ENCODE peak calls at places on chromosomes 5 and 9, in five cellular contexts. K is AG10803, M is cardiac fibroblast, P is AG09309, Z is H9. X is an unnamed sample.

GRCh38 chr9:111726949-111727348 is 65.5 kb downstream of the GNG10 start:
- DNase-seq in K (no peak), M (no peak), P (no peak), Z (no peak), X (no peak)

GRCh38 chr5:32499261-32499660 is 54.7 kb upstream of the ZFR start:
- DNase-seq in K (no peak), M (no peak), P (no peak), Z (no peak), X (no peak)

GRCh38 chr9:2657427-2657826 is 35.8 kb downstream of the VLDLR start:
- DNase-seq in K (no peak), M (no peak), P (no peak), Z (no peak), X (no peak)

GRCh38 chr5:140483055-140483454 is 64.4 kb upstream of the EIF4EBP3 start:
- DNase-seq in K (no peak), M (no peak), P (no peak), Z (no peak), X (no peak)

GRCh38 chr5:34894716-34895115 is 20.6 kb downstream of the RAD1 start:
- DNase-seq in K (no peak), M (no peak), P (no peak), Z (no peak), X (no peak)

GRCh38 chr9:132015866-132016265 is 63.8 kb downstream of the MED27 start:
- DNase-seq in K (no peak), M (no peak), P (no peak), Z (no peak), X (no peak)

GRCh38 chr5:87686975-87687374 is 274.2 kb upstream of the CCNH start:
- DNase-seq in K (no peak), M (no peak), P (no peak), Z (no peak), X (no peak)

GRCh38 chr5:159552751-159553150 is 222.5 kb upstream of the IL12B start:
- DNase-seq in K (peak; percentile 49), M (peak; percentile 52), P (peak; percentile 35), Z (no peak), X (no peak)

GRCh38 chr5:170095687-170096086 is 10.0 kb upstream of the FOXI1 start:
- DNase-seq in K (peak; percentile 10), M (no peak), P (no peak), Z (no peak), X (no peak)

GRCh38 chr9:89710689-89711088 is 105.9 kb downstream of the GADD45G start:
- DNase-seq in K (no peak), M (peak; percentile 0), P (no peak), Z (no peak), X (no peak)

GRCh38 chr9:129836342-129837007 is 1.2 kb downstream of the USP20 start:
- DNase-seq in K (no peak), M (no peak), P (no peak), Z (no peak), X (peak; percentile 16)

GRCh38 chr9:132637351-132637750 is 32.4 kb downstream of the DDX31 start:
- DNase-seq in K (no peak), M (no peak), P (no peak), Z (no peak), X (no peak)

GRCh38 chr9:81455417-81455816 is 233.9 kb downstream of the TLE1 start:
- DNase-seq in K (peak; percentile 5), M (no peak), P (no peak), Z (no peak), X (no peak)

GRCh38 chr9:28093141-28093540 is 519.9 kb upstream of the C9orf72 start:
- DNase-seq in K (no peak), M (no peak), P (no peak), Z (no peak), X (no peak)

GRCh38 chr9:96048116-96048953 is 172.8 kb downstream of the ERCC6L2 start:
- DNase-seq in K (no peak), M (peak; percentile 25), P (no peak), Z (peak; percentile 44), X (no peak)

GRCh38 chr5:60568646-60569045 is 131.3 kb downstream of the DEPDC1B start:
- DNase-seq in K (no peak), M (no peak), P (no peak), Z (no peak), X (no peak)

GRCh38 chr5:178817506-178817905 is 42.2 kb upstream of the ZNF354B start:
- DNase-seq in K (no peak), M (no peak), P (no peak), Z (no peak), X (no peak)

GRCh38 chr5:178820001-178820400 is 39.8 kb upstream of the ZNF354B start:
- DNase-seq in K (no peak), M (no peak), P (no peak), Z (no peak), X (no peak)

GRCh38 chr5:178818094-178818493 is 41.7 kb upstream of the ZNF354B start:
- DNase-seq in K (no peak), M (no peak), P (no peak), Z (no peak), X (no peak)
- TF ChIP-seq CTCF in K (no peak), M (no peak), P (no peak), Z (peak; percentile 13), X (no peak)

GRCh38 chr5:176648467-176649194 is 1.3 kb downstream of the TSPAN17 start:
- DNase-seq in K (no peak), M (no peak), P (no peak), Z (no peak), X (no peak)

GRCh38 chr5:176647870-176648466 is 684 bp downstream of the TSPAN17 start:
- DNase-seq in K (no peak), M (no peak), P (no peak), Z (no peak), X (no peak)

GRCh38 chr5:176646707-176647029 is 616 bp upstream of the TSPAN17 start:
- DNase-seq in K (no peak), M (no peak), P (no peak), Z (no peak), X (no peak)

GRCh38 chr5:176646049-176646706 is 1.1 kb upstream of the TSPAN17 start:
- DNase-seq in K (no peak), M (no peak), P (no peak), Z (no peak), X (no peak)

DNA sequence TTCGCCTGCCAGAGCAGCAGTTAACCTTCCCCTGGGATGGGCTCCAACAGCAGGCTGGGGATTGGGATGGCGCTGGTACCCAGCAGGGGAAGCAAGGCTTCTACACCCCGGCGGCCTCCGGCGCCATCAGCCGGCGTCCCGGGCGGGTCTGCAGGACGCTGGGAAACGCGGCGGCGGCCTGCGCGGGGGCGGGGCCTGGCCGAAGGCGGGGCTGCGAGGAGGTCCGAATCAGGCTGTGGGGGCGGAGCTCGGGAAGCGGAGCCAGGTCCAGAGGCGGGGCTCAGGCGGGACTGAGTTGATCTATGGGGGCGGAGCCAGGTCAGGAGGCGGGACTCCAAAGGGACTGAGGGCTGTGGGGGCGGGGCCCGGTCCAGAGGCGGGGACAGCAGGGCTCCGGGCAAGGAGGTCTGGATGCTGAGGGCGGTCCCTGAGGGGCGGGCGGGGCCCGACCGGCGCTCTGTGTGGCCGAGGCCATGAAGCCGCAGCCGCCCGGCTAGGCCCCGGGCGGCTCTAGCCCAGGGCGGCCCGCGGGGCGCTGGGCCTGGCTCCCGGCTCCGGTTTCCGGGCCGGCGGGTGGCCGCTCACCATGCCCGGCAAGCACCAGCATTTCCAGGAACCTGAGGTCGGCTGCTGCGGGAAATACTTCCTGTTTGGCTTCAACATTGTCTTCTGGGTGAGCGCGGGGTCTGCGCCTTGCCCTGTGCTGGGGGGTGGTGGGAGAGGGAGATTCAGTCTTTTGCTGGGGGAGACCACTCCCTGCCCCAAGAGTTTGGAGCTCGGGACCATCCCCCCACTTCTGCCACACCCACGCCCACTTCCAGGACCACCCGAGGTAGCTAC is at the start of gene TSPAN17:
- DNase-seq in K (peak; percentile 98), M (peak; percentile 99), P (peak; percentile 91), Z (peak; percentile 99), X (peak; percentile 98)
- TF ChIP-seq CTCF in K (peak; percentile 31), M (no peak), P (peak; percentile 32), Z (peak; percentile 18), X (no peak)

GRCh38 chr9:92140074-92140753 is 25.0 kb upstream of the SPTLC1 start:
- DNase-seq in K (peak; percentile 64), M (peak; percentile 80), P (no peak), Z (peak; percentile 94), X (peak; percentile 77)

GRCh38 chr9:92140754-92141143 is 25.5 kb upstream of the SPTLC1 start:
- DNase-seq in K (no peak), M (no peak), P (no peak), Z (no peak), X (no peak)

GRCh38 chr9:92142329-92142728 is 27.1 kb upstream of the SPTLC1 start:
- DNase-seq in K (no peak), M (no peak), P (no peak), Z (no peak), X (no peak)

GRCh38 chr9:92138157-92138959 is 23.1 kb upstream of the SPTLC1 start:
- DNase-seq in K (peak; percentile 33), M (peak; percentile 69), P (no peak), Z (peak; percentile 86), X (no peak)

DNA sequence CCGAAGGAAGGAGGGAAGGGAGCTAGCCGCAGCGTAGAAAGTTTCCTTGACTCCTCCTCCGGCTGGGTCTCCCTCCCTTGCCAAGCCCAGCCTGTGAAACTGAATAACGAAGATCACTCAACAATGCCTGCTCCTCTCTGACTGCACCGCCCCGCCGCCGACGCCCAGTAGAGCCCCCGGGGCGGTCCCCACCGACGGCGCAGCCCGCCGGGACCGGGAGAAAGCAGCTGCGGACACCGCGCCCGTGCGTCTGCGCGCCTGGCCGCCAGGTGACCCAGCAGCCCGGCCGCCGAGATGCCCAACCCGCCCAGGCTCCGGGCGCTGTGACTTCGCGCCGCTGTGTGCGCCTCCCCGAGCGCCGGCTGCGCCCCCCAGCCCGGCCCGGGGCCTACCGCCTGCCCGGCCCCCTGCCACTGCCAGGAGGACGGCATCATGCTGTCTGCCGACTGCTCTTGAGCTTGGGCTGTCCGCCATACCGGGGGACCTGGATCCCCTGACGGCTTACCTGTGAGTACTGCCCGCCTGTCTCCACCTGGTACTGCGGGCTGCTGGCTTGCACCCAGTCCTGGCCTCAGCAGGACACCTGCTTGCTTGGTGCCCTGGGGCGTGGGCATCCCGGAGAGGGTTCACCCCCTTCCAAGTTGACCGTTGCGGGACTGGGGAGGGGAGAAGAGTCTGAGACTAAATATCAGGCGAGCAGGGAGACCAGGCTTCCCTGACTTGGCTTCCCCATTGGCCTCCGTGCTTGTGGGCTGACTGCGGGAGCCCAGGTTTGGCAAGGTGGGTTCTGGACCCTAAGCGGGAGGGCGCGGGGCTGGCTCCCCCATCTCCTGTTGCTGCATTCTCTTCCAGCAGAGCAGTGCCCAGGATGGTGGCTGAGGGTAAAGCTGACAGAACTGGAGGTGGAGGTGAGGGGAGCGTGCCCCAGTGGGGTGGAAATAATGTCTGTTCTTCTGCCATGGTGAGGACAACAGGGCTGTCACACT is 26.2 kb upstream of the SPTLC1 start:
- DNase-seq in K (peak; percentile 18), M (peak; percentile 45), P (no peak), Z (peak; percentile 64), X (no peak)
- TF ChIP-seq CTCF in K (no peak), M (no peak), P (no peak), Z (peak; percentile 39), X (no peak)

DNA sequence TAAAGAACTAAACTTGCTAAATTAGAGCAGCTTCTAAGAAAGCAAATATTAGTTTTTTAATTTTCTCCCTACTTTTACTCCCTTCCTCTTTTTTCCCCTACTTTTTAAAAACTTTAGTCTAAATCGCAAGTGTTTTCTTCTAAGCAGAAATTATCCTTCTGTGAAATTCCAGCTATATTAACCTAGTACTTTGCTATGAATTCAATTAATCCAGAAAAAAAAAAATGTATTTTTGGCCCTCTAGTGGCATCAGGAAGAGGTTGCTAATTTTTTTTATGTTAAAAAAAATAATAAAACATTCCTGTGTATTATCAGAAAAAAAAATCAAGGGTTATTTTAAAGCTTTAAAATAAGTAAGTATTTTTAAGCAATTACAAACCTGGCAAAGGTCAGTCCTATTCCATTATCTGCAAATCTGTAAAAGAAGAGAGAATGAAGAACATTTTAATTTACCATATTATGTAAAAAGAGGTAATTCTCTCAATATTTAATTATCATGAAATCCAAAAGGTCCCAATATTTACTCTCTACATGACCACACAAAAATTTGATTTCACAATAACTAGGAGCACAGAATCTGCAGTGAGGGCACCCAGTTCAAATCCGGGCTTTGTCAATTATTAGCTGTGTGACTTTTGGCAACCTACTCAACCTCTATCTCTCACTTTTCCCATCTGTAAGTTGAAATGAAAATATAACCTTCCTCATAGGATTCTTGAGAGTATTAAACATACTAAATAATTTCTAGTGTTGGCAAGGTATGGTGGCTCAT is 52.0 kb downstream of the CEMIP2 start:
- DNase-seq in K (peak; percentile 12), M (peak; percentile 42), P (no peak), Z (no peak), X (no peak)
- TF ChIP-seq CTCF in K (peak; percentile 56), M (peak; percentile 47), P (peak; percentile 23), Z (peak; percentile 63), X (peak; percentile 71)

X was measured in CD14-positive monocyte.